ENCODE peak calls at places on chromosome 7, in nine cellular contexts. One of them, this sample, is unnamed.
A peak's percentile ranks its signal among the peaks of the same experiment; 100 is the strongest.

GRCh38 chr7:117190746-117191435 is 132.0 kb downstream of the WNT2 start:
- DNase-seq in right lobe of liver: no peak
- DNase-seq in NCI-H1436: no peak
- DNase-seq in B cell: no peak
- DNase-seq in activated CD8-positive, alpha-beta memory T cell treated with anti-CD3 and anti-CD28 coated beads, Interleukin-2, amount 50 U/mL, for 4 hours: no peak
- DNase-seq in kidney glomerular epithelial cell: no peak
- DNase-seq in stimulated activated CD8-positive, alpha-beta memory T cell treated with anti-CD3 and anti-CD28 coated beads, Interleukin-15, amount 100 ng/mL, for 1 hour: no peak
- DNase-seq in stromal cell of bone marrow: no peak
- DNase-seq in A549: no peak
- DNase-seq in this sample: no peak

GRCh38 chr7:6166443-6166871 is 106.0 kb downstream of the CYTH3 start:
- DNase-seq in right lobe of liver: no peak
- DNase-seq in NCI-H1436: no peak
- DNase-seq in B cell: no peak
- DNase-seq in activated CD8-positive, alpha-beta memory T cell treated with anti-CD3 and anti-CD28 coated beads, Interleukin-2, amount 50 U/mL, for 4 hours: no peak
- DNase-seq in kidney glomerular epithelial cell: no peak
- DNase-seq in stimulated activated CD8-positive, alpha-beta memory T cell treated with anti-CD3 and anti-CD28 coated beads, Interleukin-15, amount 100 ng/mL, for 1 hour: no peak
- DNase-seq in stromal cell of bone marrow: no peak
- DNase-seq in A549: no peak
- DNase-seq in this sample: no peak

GRCh38 chr7:130360518-130360917 is 15.9 kb downstream of the CPA5 start:
- DNase-seq in right lobe of liver: no peak
- DNase-seq in NCI-H1436: no peak
- DNase-seq in B cell: no peak
- DNase-seq in activated CD8-positive, alpha-beta memory T cell treated with anti-CD3 and anti-CD28 coated beads, Interleukin-2, amount 50 U/mL, for 4 hours: no peak
- DNase-seq in kidney glomerular epithelial cell: no peak
- DNase-seq in stimulated activated CD8-positive, alpha-beta memory T cell treated with anti-CD3 and anti-CD28 coated beads, Interleukin-15, amount 100 ng/mL, for 1 hour: no peak
- DNase-seq in stromal cell of bone marrow: no peak
- DNase-seq in A549: no peak
- DNase-seq in this sample: no peak

GRCh38 chr7:106959753-106960152 is 84.8 kb upstream of the PRKAR2B start:
- DNase-seq in right lobe of liver: no peak
- DNase-seq in NCI-H1436: no peak
- DNase-seq in B cell: peak; percentile 4
- DNase-seq in activated CD8-positive, alpha-beta memory T cell treated with anti-CD3 and anti-CD28 coated beads, Interleukin-2, amount 50 U/mL, for 4 hours: no peak
- DNase-seq in kidney glomerular epithelial cell: no peak
- DNase-seq in stimulated activated CD8-positive, alpha-beta memory T cell treated with anti-CD3 and anti-CD28 coated beads, Interleukin-15, amount 100 ng/mL, for 1 hour: no peak
- DNase-seq in stromal cell of bone marrow: no peak
- DNase-seq in A549: no peak
- DNase-seq in this sample: no peak

GRCh38 chr7:117834983-117835664 is 38.1 kb downstream of the CTTNBP2 start:
- DNase-seq in right lobe of liver: no peak
- DNase-seq in NCI-H1436: no peak
- DNase-seq in B cell: no peak
- DNase-seq in activated CD8-positive, alpha-beta memory T cell treated with anti-CD3 and anti-CD28 coated beads, Interleukin-2, amount 50 U/mL, for 4 hours: no peak
- DNase-seq in kidney glomerular epithelial cell: peak; percentile 57
- DNase-seq in stimulated activated CD8-positive, alpha-beta memory T cell treated with anti-CD3 and anti-CD28 coated beads, Interleukin-15, amount 100 ng/mL, for 1 hour: no peak
- DNase-seq in stromal cell of bone marrow: no peak
- DNase-seq in A549: no peak
- DNase-seq in this sample: no peak

GRCh38 chr7:90596745-90597526 is 815 bp downstream of the CDK14 start:
- DNase-seq in right lobe of liver: no peak
- DNase-seq in NCI-H1436: no peak
- DNase-seq in B cell: no peak
- DNase-seq in activated CD8-positive, alpha-beta memory T cell treated with anti-CD3 and anti-CD28 coated beads, Interleukin-2, amount 50 U/mL, for 4 hours: no peak
- DNase-seq in kidney glomerular epithelial cell: peak; percentile 46
- DNase-seq in stimulated activated CD8-positive, alpha-beta memory T cell treated with anti-CD3 and anti-CD28 coated beads, Interleukin-15, amount 100 ng/mL, for 1 hour: no peak
- DNase-seq in stromal cell of bone marrow: no peak
- DNase-seq in A549: no peak
- DNase-seq in this sample: no peak

GRCh38 chr7:54833021-54833467 is 74.0 kb upstream of the SEC61G start:
- DNase-seq in right lobe of liver: no peak
- DNase-seq in NCI-H1436: no peak
- DNase-seq in B cell: no peak
- DNase-seq in activated CD8-positive, alpha-beta memory T cell treated with anti-CD3 and anti-CD28 coated beads, Interleukin-2, amount 50 U/mL, for 4 hours: no peak
- DNase-seq in kidney glomerular epithelial cell: peak; percentile 52
- DNase-seq in stimulated activated CD8-positive, alpha-beta memory T cell treated with anti-CD3 and anti-CD28 coated beads, Interleukin-15, amount 100 ng/mL, for 1 hour: no peak
- DNase-seq in stromal cell of bone marrow: no peak
- DNase-seq in A549: no peak
- DNase-seq in this sample: no peak

GRCh38 chr7:157615101-157615817 is 278.5 kb downstream of the DNAJB6 start:
- DNase-seq in right lobe of liver: no peak
- DNase-seq in NCI-H1436: no peak
- DNase-seq in B cell: no peak
- DNase-seq in activated CD8-positive, alpha-beta memory T cell treated with anti-CD3 and anti-CD28 coated beads, Interleukin-2, amount 50 U/mL, for 4 hours: no peak
- DNase-seq in kidney glomerular epithelial cell: no peak
- DNase-seq in stimulated activated CD8-positive, alpha-beta memory T cell treated with anti-CD3 and anti-CD28 coated beads, Interleukin-15, amount 100 ng/mL, for 1 hour: no peak
- DNase-seq in stromal cell of bone marrow: no peak
- DNase-seq in A549: no peak
- DNase-seq in this sample: no peak

GRCh38 chr7:42645906-42646305 is 266.0 kb downstream of the C7orf25 start:
- DNase-seq in right lobe of liver: no peak
- DNase-seq in NCI-H1436: no peak
- DNase-seq in B cell: no peak
- DNase-seq in activated CD8-positive, alpha-beta memory T cell treated with anti-CD3 and anti-CD28 coated beads, Interleukin-2, amount 50 U/mL, for 4 hours: no peak
- DNase-seq in kidney glomerular epithelial cell: no peak
- DNase-seq in stimulated activated CD8-positive, alpha-beta memory T cell treated with anti-CD3 and anti-CD28 coated beads, Interleukin-15, amount 100 ng/mL, for 1 hour: no peak
- DNase-seq in stromal cell of bone marrow: no peak
- DNase-seq in A549: no peak
- DNase-seq in this sample: no peak